ENCODE peak calls at places on chromosomes 16 and 17, in nine cellular contexts. A, Y, Z, R, D, B, J, N and E are unnamed samples.

GRCh38 chr16:66457888-66458287 is 30.8 kb downstream of the BEAN1 start:
- DNase-seq in N (no peak), A (peak), Y (no peak), Z (no peak), B (no peak), J (no peak), R (peak), D (peak), E (no peak)

GRCh38 chr17:46851029-46851741 is at the start of gene WNT9B:
- DNase-seq in Y (peak), N (no peak), A (no peak), B (peak), D (peak), R (peak), Z (no peak), J (no peak), E (no peak)

GRCh38 chr16:9077001-9077809 is 14.2 kb upstream of the HAPSTR1 start:
- DNase-seq in J (no peak), D (no peak), A (peak), N (no peak), Y (no peak), R (peak), Z (no peak), B (no peak), E (no peak)

GRCh38 chr17:81401727-81402529 is 6.7 kb downstream of the BAHCC1 start:
- DNase-seq in N (peak), R (peak), Z (no peak), D (peak), Y (no peak), B (no peak), A (no peak), J (no peak), E (no peak)

GRCh38 chr17:55897301-55897700 is 146.4 kb downstream of the PCTP start:
- DNase-seq in A (no peak), D (no peak), Y (no peak), R (no peak), N (no peak), J (no peak), B (no peak), Z (no peak), E (no peak)

GRCh38 chr16:87581867-87582220 is 20.5 kb upstream of the JPH3 start:
- DNase-seq in D (no peak), B (peak), A (peak), J (no peak), Y (peak), R (peak), N (peak), Z (no peak), E (no peak)

GRCh38 chr17:4859816-4860625 is 26.9 kb downstream of the MINK1 start:
- DNase-seq in A (no peak), R (no peak), Y (no peak), B (no peak), J (no peak), Z (no peak), D (peak), N (no peak), E (no peak)

GRCh38 chr17:4706121-4706520 is 2.2 kb upstream of the PELP1 start:
- DNase-seq in R (no peak), N (no peak), A (peak), Z (no peak), J (no peak), D (peak), Y (no peak), B (no peak), E (no peak)

GRCh38 chr16:3518292-3518982 is 17.6 kb downstream of the CLUAP1 start:
- DNase-seq in D (no peak), Z (no peak), Y (no peak), B (no peak), N (no peak), J (no peak), R (no peak), A (no peak), E (no peak)

GRCh38 chr16:53566568-53566967 is 63.6 kb upstream of the AKTIP start:
- DNase-seq in Z (no peak), D (no peak), B (no peak), J (no peak), A (no peak), R (no peak), N (no peak), Y (no peak), E (no peak)

GRCh38 chr17:6682339-6682738 is 30.8 kb downstream of the C17orf100 start:
- DNase-seq in R (no peak), D (no peak), Y (no peak), A (no peak), J (no peak), B (no peak), Z (no peak), N (no peak), E (no peak)

GRCh38 chr16:82700541-82701240 is 73.9 kb downstream of the CDH13 start:
- DNase-seq in B (no peak), R (no peak), A (peak), D (no peak), Y (no peak), N (no peak), Z (peak), J (no peak), E (no peak)

GRCh38 chr16:85995591-85996461 is 96.9 kb downstream of the IRF8 start:
- DNase-seq in N (no peak), Y (no peak), A (no peak), J (no peak), D (no peak), Z (peak), B (peak), R (no peak), E (no peak)

GRCh38 chr17:83055911-83056582 is 23.4 kb upstream of the METRNL start:
- DNase-seq in Y (no peak), D (no peak), N (peak), J (no peak), B (peak), Z (no peak), A (peak), R (peak), E (no peak)

GRCh38 chr17:64778367-64779290 is 116.5 kb upstream of the SMURF2 start:
- DNase-seq in B (peak), R (no peak), A (peak), Y (peak), N (peak), Z (peak), D (peak), J (no peak), E (no peak)

GRCh38 chr16:84115919-84116719 is 623 bp downstream of the MBTPS1 start:
- DNase-seq in R (peak), J (peak), A (peak), B (no peak), D (no peak), N (no peak), Y (peak), Z (peak), E (no peak)

GRCh38 chr16:87895641-87896141 is 26.4 kb upstream of the SLC7A5 start:
- DNase-seq in A (no peak), Y (no peak), J (no peak), B (no peak), R (no peak), Z (peak), D (no peak), N (no peak), E (peak)

GRCh38 chr16:3664187-3664896 is 9.9 kb downstream of the DNASE1 start:
- DNase-seq in A (no peak), Z (peak), Y (no peak), R (no peak), J (no peak), N (no peak), D (no peak), B (no peak), E (no peak)

GRCh38 chr16:27463741-27464662 is 62.0 kb downstream of the IL21R start:
- DNase-seq in B (no peak), J (no peak), A (no peak), N (no peak), Y (no peak), Z (no peak), R (no peak), D (no peak), E (no peak)

GRCh38 chr17:77765292-77765691 is 193.2 kb upstream of the TNRC6C start:
- DNase-seq in N (no peak), D (no peak), B (no peak), J (no peak), Z (no peak), A (no peak), Y (no peak), R (no peak), E (no peak)

GRCh38 chr17:19336938-19337711 is 25.4 kb downstream of the B9D1 start:
- DNase-seq in B (peak), D (peak), N (no peak), A (no peak), Y (no peak), R (peak), Z (no peak), J (no peak), E (no peak)

GRCh38 chr17:78597923-78598545 is 20.8 kb upstream of the DNAH17 start:
- DNase-seq in N (no peak), B (no peak), A (no peak), D (no peak), Z (no peak), J (no peak), R (no peak), Y (no peak), E (no peak)

GRCh38 chr17:75110307-75110937 is 653 bp downstream of the ARMC7 start:
- DNase-seq in D (peak), N (no peak), A (no peak), J (no peak), B (no peak), R (peak), Y (no peak), Z (peak), E (no peak)

GRCh38 chr17:75695830-75696271 is 25.4 kb upstream of the ITGB4 start:
- DNase-seq in Z (no peak), A (no peak), N (no peak), R (no peak), B (no peak), Y (no peak), D (no peak), J (no peak), E (no peak)

DNA sequence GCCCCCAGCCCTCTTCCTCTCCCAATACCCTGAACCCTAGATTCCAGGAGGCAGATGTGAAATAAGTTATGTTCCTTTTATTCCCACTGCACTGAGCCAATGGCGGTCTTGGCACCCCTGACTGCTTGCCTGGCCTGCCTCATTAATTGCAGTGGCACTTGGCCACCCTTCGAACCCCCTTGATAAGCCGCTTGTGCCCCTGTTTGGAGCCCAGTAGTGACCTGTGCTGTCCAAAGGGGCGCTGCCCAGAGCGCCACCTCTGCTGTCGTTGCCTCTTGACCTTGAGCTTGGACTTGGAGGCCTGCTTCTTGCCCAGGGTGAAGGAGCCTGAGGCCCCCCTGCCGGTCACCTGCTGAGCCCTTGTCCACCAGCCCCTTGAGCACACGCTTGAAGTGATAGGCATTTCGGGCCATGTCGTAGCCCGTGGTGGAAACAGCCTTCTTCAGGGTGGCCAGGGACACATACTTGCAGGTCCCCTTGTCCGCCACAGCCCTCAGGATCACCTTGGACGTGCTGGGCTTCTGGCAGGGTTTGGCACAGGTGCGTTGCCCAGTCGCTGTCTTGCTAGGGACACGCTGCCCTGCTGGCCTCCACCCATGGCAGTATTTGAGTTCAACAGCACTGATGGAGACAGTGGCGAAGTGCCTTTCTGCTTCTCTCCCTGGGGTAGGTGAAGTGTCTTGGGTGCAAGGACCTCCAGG is 5.7 kb downstream of the SGCA start:
- DNase-seq in R (no peak), Y (no peak), A (no peak), B (no peak), J (no peak), Z (no peak), N (no peak), D (no peak), E (no peak)
- TF ChIP-seq CTCF in R (no peak), Y (no peak), A (no peak), B (no peak), J (no peak), Z (no peak), N (no peak), D (no peak), E (no peak)

GRCh38 chr17:1636732-1637285 is 8.2 kb upstream of the SLC43A2 start:
- DNase-seq in B (no peak), Z (no peak), J (no peak), Y (no peak), N (no peak), A (no peak), R (no peak), D (no peak), E (no peak)
- TF ChIP-seq CTCF in B (no peak), Z (no peak), J (no peak), Y (no peak), N (no peak), A (no peak), R (no peak), D (no peak), E (no peak)

GRCh38 chr16:22098538-22099255 is 6.4 kb downstream of the VWA3A start:
- DNase-seq in B (peak), R (peak), J (no peak), N (no peak), D (peak), Z (peak), A (peak), Y (no peak), E (no peak)
- TF ChIP-seq CTCF in B (peak), R (peak), J (peak), N (peak), D (peak), Z (peak), A (peak), Y (peak), E (peak)

GRCh38 chr17:45032150-45032493 is 19.3 kb downstream of the DCAKD start:
- DNase-seq in A (no peak), J (no peak), Y (no peak), Z (no peak), B (no peak), D (no peak), R (no peak), N (no peak), E (no peak)

GRCh38 chr17:45030733-45031132 is 20.7 kb downstream of the DCAKD start:
- DNase-seq in Z (no peak), Y (no peak), N (no peak), R (no peak), A (no peak), J (no peak), B (no peak), D (no peak), E (no peak)

GRCh38 chr17:45029758-45030423 is 21.5 kb downstream of the DCAKD start:
- DNase-seq in R (no peak), N (no peak), D (no peak), A (no peak), Y (no peak), B (peak), Z (peak), J (no peak), E (no peak)

GRCh38 chr17:45029096-45029495 is 22.3 kb downstream of the DCAKD start:
- DNase-seq in N (no peak), B (no peak), D (no peak), Y (no peak), J (no peak), R (no peak), Z (peak), A (no peak), E (no peak)

DNA sequence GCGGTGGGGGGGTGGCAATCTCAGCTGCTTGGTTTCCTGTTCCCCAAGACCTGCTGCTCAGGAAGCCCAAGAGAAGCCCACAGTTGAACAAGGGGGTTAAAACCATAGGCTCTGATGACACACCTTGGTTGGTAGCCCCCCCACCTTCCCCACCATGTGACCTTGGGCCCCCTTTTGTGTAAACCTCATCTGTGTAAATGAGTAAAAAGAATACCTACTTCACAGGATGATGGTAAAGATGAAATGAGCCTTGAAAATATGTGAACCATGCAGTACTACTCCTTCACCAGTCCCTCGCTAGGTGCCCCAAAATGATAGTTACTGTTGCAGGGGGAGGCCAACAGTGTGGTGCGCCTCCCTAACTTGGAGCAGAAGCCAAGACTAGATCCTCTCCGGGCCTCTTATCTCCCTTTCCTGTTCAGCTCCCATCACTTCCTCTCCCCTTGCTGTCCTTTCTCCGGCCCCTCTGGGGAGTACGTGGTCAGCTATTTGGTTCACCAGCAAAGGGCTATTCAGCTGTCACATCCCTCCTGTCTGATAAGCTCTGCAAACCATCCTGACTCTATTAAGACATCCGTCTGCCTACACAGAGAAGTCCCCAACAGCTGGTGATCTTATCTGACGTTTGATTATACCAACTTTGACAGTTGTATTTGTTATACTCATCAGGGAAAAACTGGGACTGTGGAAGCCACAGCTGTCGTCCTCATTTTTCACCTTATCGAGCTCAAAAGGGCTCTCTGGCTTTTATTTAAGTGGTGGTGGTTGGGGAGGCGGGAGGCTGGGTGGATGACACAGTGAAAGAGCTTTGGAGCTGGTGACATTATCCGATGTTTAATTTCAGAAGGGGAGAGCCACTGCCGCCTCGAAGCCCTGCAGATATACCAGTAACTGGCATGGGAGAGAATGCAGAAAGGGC is 19.9 kb downstream of the DCAKD start:
- DNase-seq in Y (no peak), A (no peak), D (no peak), J (no peak), Z (peak), N (no peak), B (no peak), R (no peak), E (no peak)
- TF ChIP-seq CTCF in Y (no peak), A (no peak), D (no peak), J (no peak), Z (no peak), N (no peak), B (no peak), R (no peak), E (no peak)

GRCh38 chr16:2429771-2430663 is 770 bp downstream of the CCNF start:
- DNase-seq in R (no peak), Y (no peak), Z (peak), J (no peak), N (no peak), A (peak), B (peak), D (peak), E (no peak)
- TF ChIP-seq CTCF in R (no peak), Y (no peak), Z (peak), J (no peak), N (no peak), A (peak), B (peak), D (no peak), E (peak)

GRCh38 chr16:57724541-57724940 is 11.0 kb upstream of the KATNB1 start:
- DNase-seq in R (no peak), J (no peak), B (no peak), A (no peak), D (no peak), Y (no peak), N (no peak), Z (no peak), E (no peak)

GRCh38 chr16:57722651-57723050 is 12.9 kb upstream of the KATNB1 start:
- DNase-seq in A (no peak), B (no peak), D (no peak), J (no peak), R (no peak), Y (no peak), N (no peak), Z (no peak), E (no peak)

GRCh38 chr16:57721765-57722499 is 13.6 kb upstream of the KATNB1 start:
- DNase-seq in N (no peak), R (no peak), J (no peak), B (no peak), Y (no peak), D (no peak), Z (no peak), A (no peak), E (no peak)

GRCh38 chr16:57721356-57721755 is 14.2 kb upstream of the KATNB1 start:
- DNase-seq in A (no peak), Z (no peak), Y (no peak), B (no peak), J (no peak), D (no peak), N (no peak), R (no peak), E (no peak)

DNA sequence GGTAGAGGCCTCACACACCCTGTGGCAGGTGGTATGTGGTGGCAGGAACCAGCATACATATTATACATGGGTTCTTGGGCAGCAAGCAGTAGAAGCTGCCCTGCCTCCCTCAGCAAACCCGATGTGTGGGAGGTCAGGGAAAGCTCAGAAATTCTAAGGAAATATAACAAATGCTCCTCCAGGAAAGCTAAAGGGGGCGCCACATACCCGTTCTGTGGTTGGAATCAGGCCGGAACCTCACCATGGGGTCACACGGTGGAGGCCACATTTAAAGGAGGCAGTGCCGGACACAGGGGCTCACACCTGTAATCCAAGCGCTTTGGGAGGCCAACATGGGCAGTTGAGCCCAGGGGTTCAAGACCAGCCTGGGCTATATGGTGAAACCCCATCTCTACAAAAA is 12.4 kb upstream of the KATNB1 start:
- DNase-seq in Z (no peak), A (no peak), R (peak), Y (no peak), J (no peak), B (no peak), D (peak), N (no peak), E (no peak)
- TF ChIP-seq CTCF in Z (no peak), A (peak), R (peak), Y (no peak), J (no peak), B (peak), D (peak), N (no peak), E (no peak)

GRCh38 chr16:15765116-15765515 is 91.7 kb downstream of the MYH11 start:
- DNase-seq in D (no peak), N (no peak), A (no peak), Z (no peak), Y (no peak), B (no peak), R (no peak), J (no peak), E (no peak)

GRCh38 chr16:15765880-15766279 is 90.9 kb downstream of the MYH11 start:
- DNase-seq in D (peak), Z (peak), A (peak), B (peak), N (no peak), R (peak), J (peak), Y (peak), E (no peak)

GRCh38 chr16:15768201-15768600 is 88.6 kb downstream of the MYH11 start:
- DNase-seq in D (no peak), B (no peak), R (no peak), Z (no peak), J (no peak), N (no peak), A (no peak), Y (no peak), E (no peak)

GRCh38 chr16:15769239-15769638 is 87.6 kb downstream of the MYH11 start:
- DNase-seq in J (no peak), R (no peak), B (no peak), Z (no peak), Y (no peak), D (no peak), A (no peak), N (no peak), E (no peak)

DNA sequence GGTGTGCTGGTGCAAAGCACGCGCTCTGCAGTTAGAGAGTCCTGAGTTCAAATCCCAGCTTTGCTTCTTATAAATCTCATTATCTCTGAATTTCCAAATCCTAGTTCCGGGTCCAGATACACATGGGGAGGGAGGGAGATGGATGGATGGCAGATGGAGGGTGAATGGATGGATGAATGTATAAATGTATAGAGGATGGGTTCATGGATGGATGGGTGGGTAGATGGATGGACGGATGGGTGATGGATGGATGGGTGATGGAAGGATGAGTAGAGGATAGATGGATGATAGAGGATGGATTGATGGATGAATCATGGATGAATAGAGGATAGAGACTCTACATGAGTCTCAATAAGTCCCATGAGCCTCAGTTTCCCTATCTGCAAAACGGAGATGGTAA is 89.9 kb downstream of the MYH11 start:
- DNase-seq in D (no peak), J (no peak), A (no peak), B (no peak), R (no peak), Y (no peak), N (no peak), Z (no peak), E (no peak)
- TF ChIP-seq CTCF in D (no peak), J (no peak), A (no peak), B (no peak), R (no peak), Y (no peak), N (no peak), Z (no peak), E (no peak)